ENCODE peak calls at places on chromosomes 16 and 17, in seven cellular contexts. K, X, Y, E, R, A and T are unnamed samples.

GRCh38 chr17:50931003-50931878 is 65.1 kb upstream of the TOB1 start:
- DNase-seq in K (peak), X (peak), Y (peak), E (peak), R (peak), A (no peak), T (peak)

GRCh38 chr17:79986441-79987186 is 49.1 kb downstream of the TBC1D16 start:
- DNase-seq in K (no peak), X (no peak), Y (no peak), E (peak), R (no peak), A (no peak), T (no peak)

GRCh38 chr17:41583137-41584127 is 3.3 kb downstream of the KRT14 start:
- DNase-seq in K (no peak), X (peak), Y (no peak), E (no peak), R (no peak), A (no peak), T (no peak)

GRCh38 chr16:4709481-4709880 is 16.1 kb downstream of the NUDT16L1 start:
- DNase-seq in K (no peak), X (no peak), Y (no peak), E (peak), R (peak), A (no peak), T (no peak)

GRCh38 chr16:55480228-55480655 is 1.2 kb downstream of the MMP2 start:
- DNase-seq in K (peak), X (peak), Y (peak), E (peak), R (peak), A (no peak), T (no peak)

GRCh38 chr16:35636831-35637230 is 2177.4 kb downstream of the TP53TG3F start:
- DNase-seq in K (no peak), X (no peak), Y (no peak), E (no peak), R (no peak), A (no peak), T (no peak)

GRCh38 chr17:58534901-58535421 is 20.5 kb upstream of the MTMR4 start:
- DNase-seq in K (no peak), X (peak), Y (peak), E (peak), R (peak), A (no peak), T (no peak)

GRCh38 chr16:5064915-5065314 is 841 bp downstream of the C16orf89 start:
- DNase-seq in K (no peak), X (no peak), Y (no peak), E (peak), R (no peak), A (no peak), T (no peak)

GRCh38 chr16:83826146-83826913 is 18.6 kb downstream of the HSBP1 start:
- DNase-seq in K (peak), X (peak), Y (peak), E (peak), R (peak), A (no peak), T (peak)

GRCh38 chr16:46908540-46909372 is 24.6 kb downstream of the GPT2 start:
- DNase-seq in K (peak), X (peak), Y (peak), E (peak), R (peak), A (peak), T (peak)

GRCh38 chr17:55451758-55452468 is 30.3 kb upstream of the MMD start:
- DNase-seq in K (no peak), X (no peak), Y (no peak), E (peak), R (peak), A (no peak), T (no peak)

GRCh38 chr17:60554377-60554788 is 28.3 kb upstream of the APPBP2 start:
- DNase-seq in K (no peak), X (no peak), Y (no peak), E (peak), R (peak), A (no peak), T (no peak)

GRCh38 chr17:37187262-37187661 is 188.5 kb upstream of the C17orf78 start:
- DNase-seq in K (no peak), X (no peak), Y (no peak), E (peak), R (no peak), A (no peak), T (no peak)

GRCh38 chr17:4035081-4035680 is 70.9 kb upstream of the ATP2A3 start:
- DNase-seq in K (no peak), X (no peak), Y (no peak), E (no peak), R (no peak), A (no peak), T (no peak)

GRCh38 chr17:76502326-76503211 is 1.3 kb upstream of the RHBDF2 start:
- DNase-seq in K (no peak), X (no peak), Y (no peak), E (no peak), R (no peak), A (no peak), T (no peak)

GRCh38 chr16:49643429-49644142 is 212.3 kb downstream of the ZNF423 start:
- DNase-seq in K (no peak), X (no peak), Y (no peak), E (peak), R (peak), A (no peak), T (no peak)

GRCh38 chr16:83059237-83059636 is 432.5 kb downstream of the CDH13 start:
- DNase-seq in K (no peak), X (no peak), Y (no peak), E (peak), R (no peak), A (no peak), T (no peak)

GRCh38 chr16:20383106-20384029 is 21.2 kb downstream of the PDILT start:
- DNase-seq in K (peak), X (peak), Y (peak), E (peak), R (peak), A (peak), T (peak)

GRCh38 chr16:57624044-57624688 is 4.3 kb upstream of the ADGRG1 start:
- DNase-seq in K (peak), X (peak), Y (no peak), E (peak), R (no peak), A (no peak), T (no peak)

GRCh38 chr17:76493505-76494167 is 7.6 kb downstream of the RHBDF2 start:
- DNase-seq in K (no peak), X (no peak), Y (no peak), E (no peak), R (no peak), A (no peak), T (no peak)

GRCh38 chr16:82867425-82867824 is 240.7 kb downstream of the CDH13 start:
- DNase-seq in K (no peak), X (no peak), Y (no peak), E (no peak), R (peak), A (no peak), T (no peak)

GRCh38 chr16:450385-450784 is 24.9 kb downstream of the RAB11FIP3 start:
- DNase-seq in K (no peak), X (no peak), Y (no peak), E (no peak), R (no peak), A (no peak), T (no peak)

GRCh38 chr17:43846963-43847369 is at the start of gene CD300LG:
- DNase-seq in K (peak), X (no peak), Y (peak), E (no peak), R (no peak), A (no peak), T (no peak)

GRCh38 chr17:76581515-76581914 is 4.1 kb downstream of the ST6GALNAC2 start:
- DNase-seq in K (no peak), X (no peak), Y (peak), E (no peak), R (no peak), A (no peak), T (no peak)

GRCh38 chr16:12188674-12189249 is 212.2 kb downstream of the SNX29 start:
- DNase-seq in K (no peak), X (no peak), Y (no peak), E (no peak), R (no peak), A (no peak), T (no peak)

GRCh38 chr17:72090108-72090507 is 30.7 kb upstream of the SOX9 start:
- DNase-seq in K (no peak), X (no peak), Y (no peak), E (no peak), R (peak), A (no peak), T (no peak)

GRCh38 chr16:88602091-88602490 is 31.9 kb downstream of the ZC3H18 start:
- DNase-seq in K (no peak), X (no peak), Y (no peak), E (no peak), R (no peak), A (no peak), T (no peak)

GRCh38 chr17:61065263-61065773 is 334.3 kb upstream of the TBX2 start:
- DNase-seq in K (peak), X (peak), Y (no peak), E (peak), R (peak), A (no peak), T (no peak)

GRCh38 chr17:82231562-82232321 is 2.9 kb downstream of the SLC16A3 start:
- DNase-seq in K (peak), X (peak), Y (peak), E (peak), R (peak), A (no peak), T (no peak)

GRCh38 chr17:7459961-7460545 is 15.2 kb downstream of the CHRNB1 start:
- DNase-seq in K (no peak), X (no peak), Y (no peak), E (no peak), R (no peak), A (no peak), T (no peak)

GRCh38 chr16:53982631-53983042 is 278.7 kb downstream of the FTO start:
- DNase-seq in K (no peak), X (peak), Y (no peak), E (no peak), R (no peak), A (no peak), T (no peak)

GRCh38 chr17:40915199-40915661 is 22.2 kb downstream of the KRT23 start:
- DNase-seq in K (peak), X (peak), Y (no peak), E (peak), R (peak), A (no peak), T (no peak)

GRCh38 chr17:36755586-36755985 is 154.2 kb downstream of the MRM1 start:
- DNase-seq in K (peak), X (peak), Y (peak), E (no peak), R (no peak), A (peak), T (no peak)

GRCh38 chr16:20042848-20043247 is 30.8 kb downstream of the GPR139 start:
- DNase-seq in K (no peak), X (peak), Y (no peak), E (no peak), R (no peak), A (no peak), T (no peak)

GRCh38 chr17:19022747-19023146 is 18.2 kb upstream of the FAM83G start:
- DNase-seq in K (no peak), X (no peak), Y (no peak), E (no peak), R (no peak), A (no peak), T (no peak)

GRCh38 chr17:73266796-73267195 is 5.1 kb upstream of the CPSF4L start:
- DNase-seq in K (no peak), X (no peak), Y (no peak), E (no peak), R (no peak), A (no peak), T (no peak)

GRCh38 chr16:72846594-72846993 is 201.3 kb downstream of the ZFHX3 start:
- DNase-seq in K (no peak), X (no peak), Y (no peak), E (no peak), R (no peak), A (no peak), T (no peak)

GRCh38 chr16:72840591-72841381 is 207.1 kb downstream of the ZFHX3 start:
- DNase-seq in K (no peak), X (no peak), Y (no peak), E (peak), R (no peak), A (no peak), T (no peak)

GRCh38 chr16:72847187-72848044 is 200.5 kb downstream of the ZFHX3 start:
- DNase-seq in K (peak), X (peak), Y (peak), E (peak), R (peak), A (no peak), T (no peak)

GRCh38 chr16:72845322-72846020 is 202.5 kb downstream of the ZFHX3 start:
- DNase-seq in K (no peak), X (no peak), Y (no peak), E (no peak), R (no peak), A (no peak), T (no peak)

GRCh38 chr16:72844225-72844920 is 203.6 kb downstream of the ZFHX3 start:
- DNase-seq in K (no peak), X (no peak), Y (no peak), E (no peak), R (no peak), A (no peak), T (peak)
- H4K8ac ChIP-seq in K (no peak), X (no peak), Y (no peak), E (no peak), R (no peak), A (no peak), T (no peak)

DNA sequence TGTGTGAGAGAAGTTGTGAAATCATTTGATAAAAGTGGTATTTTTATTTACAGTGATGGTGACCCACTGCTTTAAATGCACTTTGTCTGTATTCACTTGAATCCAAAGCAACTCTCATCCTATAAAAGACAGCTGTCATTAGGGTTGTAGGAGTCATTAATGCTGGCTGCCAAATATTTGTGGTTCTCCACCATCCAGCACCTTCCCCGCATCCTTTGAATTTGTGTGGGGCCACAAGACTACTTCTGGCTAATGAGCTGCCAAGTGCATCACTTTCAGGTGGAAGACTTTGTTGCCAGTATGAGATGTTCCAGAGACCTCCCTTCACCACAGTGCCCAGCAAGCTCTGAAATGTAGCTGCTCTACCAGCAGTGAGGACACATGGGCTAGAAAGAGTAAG is 43.4 kb downstream of the CMTM3 start:
- DNase-seq in K (no peak), X (no peak), Y (no peak), E (no peak), R (no peak), A (no peak), T (no peak)
- H4K8ac ChIP-seq in K (no peak), X (no peak), Y (no peak), E (no peak), R (no peak), A (no peak), T (no peak)

GRCh38 chr16:24208710-24209109 is 47.4 kb upstream of the CACNG3 start:
- DNase-seq in K (peak), X (no peak), Y (peak), E (no peak), R (no peak), A (no peak), T (peak)

GRCh38 chr16:24198807-24199533 is 57.2 kb upstream of the CACNG3 start:
- DNase-seq in K (no peak), X (no peak), Y (no peak), E (no peak), R (no peak), A (no peak), T (no peak)

GRCh38 chr16:24204150-24204665 is 51.9 kb upstream of the CACNG3 start:
- DNase-seq in K (peak), X (no peak), Y (no peak), E (no peak), R (no peak), A (no peak), T (no peak)

GRCh38 chr16:24206926-24207325 is 49.2 kb upstream of the CACNG3 start:
- DNase-seq in K (no peak), X (peak), Y (no peak), E (no peak), R (no peak), A (no peak), T (no peak)

DNA sequence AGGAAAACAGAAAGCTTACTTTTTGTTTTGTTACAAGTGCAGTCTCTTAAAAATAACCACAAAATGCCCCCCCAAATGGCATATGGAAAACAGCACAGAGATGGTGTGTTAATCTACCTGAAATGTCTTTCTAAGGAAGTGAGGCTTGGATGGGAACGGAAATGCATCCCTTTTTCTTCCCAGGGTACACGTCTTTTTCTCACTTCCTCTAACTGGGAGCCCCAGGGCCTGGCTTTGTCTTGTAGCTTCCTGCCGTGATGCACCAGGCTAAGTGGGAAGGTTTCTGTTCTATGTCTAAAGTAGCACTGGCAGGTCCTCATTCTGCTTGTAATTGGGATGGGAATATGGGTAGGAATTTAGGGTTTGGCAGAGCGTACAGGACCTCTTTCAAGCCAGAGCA is 52.5 kb upstream of the CACNG3 start:
- DNase-seq in K (no peak), X (no peak), Y (no peak), E (no peak), R (no peak), A (no peak), T (no peak)
- H4K8ac ChIP-seq in K (no peak), X (no peak), Y (no peak), E (no peak), R (no peak), A (no peak), T (no peak)

GRCh38 chr17:16083223-16083622 is 83.6 kb downstream of the TTC19 start:
- DNase-seq in K (no peak), X (no peak), Y (no peak), E (no peak), R (no peak), A (no peak), T (no peak)
- H4K8ac ChIP-seq in K (no peak), X (no peak), Y (no peak), E (no peak), R (no peak), A (no peak), T (no peak)

GRCh38 chr17:69819316-69820087 is 255.5 kb upstream of the KCNJ16 start:
- DNase-seq in K (no peak), X (no peak), Y (no peak), E (peak), R (peak), A (no peak), T (no peak)
- H4K8ac ChIP-seq in K (no peak), X (no peak), Y (no peak), E (no peak), R (no peak), A (no peak), T (no peak)

GRCh38 chr16:85387731-85388295 is 225.3 kb upstream of the GSE1 start:
- DNase-seq in K (no peak), X (no peak), Y (no peak), E (no peak), R (no peak), A (no peak), T (no peak)
- H4K8ac ChIP-seq in K (no peak), X (no peak), Y (no peak), E (no peak), R (no peak), A (no peak), T (no peak)

GRCh38 chr16:86573646-86574508 is 4.5 kb upstream of the FOXL1 start:
- DNase-seq in K (peak), X (no peak), Y (no peak), E (no peak), R (no peak), A (no peak), T (no peak)

GRCh38 chr16:86574646-86575045 is 3.7 kb upstream of the FOXL1 start:
- DNase-seq in K (no peak), X (no peak), Y (no peak), E (no peak), R (no peak), A (no peak), T (no peak)

GRCh38 chr16:86576591-86577313 is 1.6 kb upstream of the FOXL1 start:
- DNase-seq in K (peak), X (no peak), Y (no peak), E (no peak), R (peak), A (no peak), T (no peak)

GRCh38 chr16:86575754-86576557 is 2.4 kb upstream of the FOXL1 start:
- DNase-seq in K (peak), X (no peak), Y (peak), E (peak), R (peak), A (no peak), T (peak)

GRCh38 chr16:86575095-86575685 is 3.2 kb upstream of the FOXL1 start:
- DNase-seq in K (peak), X (no peak), Y (no peak), E (no peak), R (no peak), A (no peak), T (no peak)
- H4K8ac ChIP-seq in K (no peak), X (peak), Y (no peak), E (peak), R (peak), A (no peak), T (no peak)

GRCh38 chr17:67229109-67229991 is 15.6 kb downstream of the HELZ start:
- DNase-seq in K (no peak), X (no peak), Y (no peak), E (no peak), R (no peak), A (no peak), T (no peak)
- H4K8ac ChIP-seq in K (no peak), X (no peak), Y (no peak), E (no peak), R (no peak), A (no peak), T (no peak)

GRCh38 chr17:34850964-34851363 is 110.3 kb downstream of the CCT6B start:
- DNase-seq in K (peak), X (no peak), Y (no peak), E (no peak), R (no peak), A (no peak), T (no peak)
- H4K8ac ChIP-seq in K (no peak), X (no peak), Y (no peak), E (no peak), R (no peak), A (no peak), T (no peak)

GRCh38 chr17:10653987-10654386 is 3.1 kb downstream of the MYH3 start:
- DNase-seq in K (no peak), X (no peak), Y (no peak), E (no peak), R (no peak), A (no peak), T (no peak)
- H4K8ac ChIP-seq in K (no peak), X (no peak), Y (no peak), E (no peak), R (no peak), A (no peak), T (no peak)